ENCODE peak calls at places on chromosomes 5 and 9, in four cellular contexts. W, C, H and U are unnamed samples.

GRCh38 chr5:179250561-179251225 is 94.6 kb downstream of the ADAMTS2 start:
- DNase-seq in H (no peak), W (no peak), C (no peak), U (no peak)

GRCh38 chr9:21833090-21833801 is 30.8 kb downstream of the MTAP start:
- DNase-seq in C (no peak), H (no peak), W (no peak), U (no peak)

GRCh38 chr5:118956727-118957126 is 31.6 kb downstream of the DTWD2 start:
- DNase-seq in H (no peak), C (no peak), W (no peak), U (peak)

GRCh38 chr5:77211013-77211690 is 672 bp downstream of the PDE8B start:
- DNase-seq in H (no peak), C (peak), W (no peak), U (no peak)

GRCh38 chr5:34771076-34771475 is 67.9 kb upstream of the TTC23L start:
- DNase-seq in W (no peak), H (no peak), C (no peak), U (no peak)

GRCh38 chr5:150262502-150262901 is 27.1 kb downstream of the CAMK2A start:
- DNase-seq in C (no peak), H (no peak), W (no peak), U (no peak)

GRCh38 chr9:132945186-132946130 is 1.0 kb upstream of the TSC1 start:
- DNase-seq in W (no peak), H (no peak), C (no peak), U (no peak)

GRCh38 chr5:111223790-111224560 is at the start of gene CAMK4:
- DNase-seq in W (peak), H (peak), C (peak), U (no peak)

GRCh38 chr5:53479656-53480473 is 564 bp upstream of the FST start:
- DNase-seq in W (no peak), C (peak), H (no peak), U (no peak)

GRCh38 chr5:173486355-173486754 is 130.1 kb downstream of the BOD1 start:
- DNase-seq in W (no peak), H (no peak), C (peak), U (no peak)

GRCh38 chr5:58466939-58467338 is 7.1 kb upstream of the PLK2 start:
- DNase-seq in C (no peak), W (no peak), H (no peak), U (peak)

GRCh38 chr9:126395439-126396212 is 69.0 kb downstream of the MVB12B start:
- DNase-seq in H (no peak), W (no peak), C (peak), U (no peak)

GRCh38 chr9:69168709-69169217 is 5.3 kb upstream of the TJP2 start:
- DNase-seq in C (peak), H (peak), W (no peak), U (no peak)

GRCh38 chr5:9621379-9621903 is 8.7 kb downstream of the TAS2R1 start:
- DNase-seq in W (no peak), H (no peak), C (no peak), U (no peak)

GRCh38 chr5:133644000-133644865 is 31.9 kb upstream of the FSTL4 start:
- DNase-seq in C (no peak), W (no peak), H (no peak), U (no peak)

GRCh38 chr5:141703133-141703561 is 21.1 kb upstream of the ARAP3 start:
- DNase-seq in H (no peak), C (no peak), W (no peak), U (no peak)

GRCh38 chr5:113378486-113378885 is 56.3 kb downstream of the TSSK1B start:
- DNase-seq in C (no peak), H (no peak), W (no peak), U (no peak)

GRCh38 chr5:21642321-21642720 is 1210.8 kb downstream of the CDH12 start:
- DNase-seq in C (no peak), H (no peak), W (no peak), U (no peak)

GRCh38 chr5:137896560-137896959 is 7.3 kb downstream of the PKD2L2 start:
- DNase-seq in C (no peak), W (no peak), H (no peak), U (no peak)

GRCh38 chr5:137217599-137218200 is 281.4 kb downstream of the SPOCK1 start:
- DNase-seq in W (no peak), C (no peak), H (no peak), U (no peak)

GRCh38 chr5:43616535-43616934 is 13.6 kb downstream of the NNT start:
- DNase-seq in W (no peak), C (no peak), H (no peak), U (no peak)

GRCh38 chr5:1125030-1125357 is 13.1 kb upstream of the SLC12A7 start:
- DNase-seq in W (no peak), H (no peak), C (no peak), U (no peak)

GRCh38 chr9:126379661-126380365 is 53.2 kb downstream of the MVB12B start:
- DNase-seq in C (no peak), H (no peak), W (no peak), U (no peak)

GRCh38 chr5:144684899-144685298 is 514.2 kb downstream of the KCTD16 start:
- DNase-seq in H (no peak), W (no peak), C (no peak), U (no peak)

GRCh38 chr9:98159790-98160189 is 32.6 kb downstream of the CORO2A start:
- DNase-seq in C (no peak), H (no peak), W (no peak), U (no peak)

GRCh38 chr9:7117676-7118561 is 360.1 kb downstream of the KDM4C start:
- DNase-seq in C (no peak), W (no peak), H (no peak), U (no peak)

GRCh38 chr5:58629190-58630159 is 46.6 kb downstream of the RAB3C start:
- DNase-seq in W (no peak), H (no peak), C (no peak), U (no peak)

GRCh38 chr9:116941266-116941665 is 254.2 kb downstream of the TRIM32 start:
- DNase-seq in C (no peak), W (no peak), H (no peak), U (no peak)

GRCh38 chr5:177147239-177147638 is 13.7 kb downstream of the NSD1 start:
- DNase-seq in H (no peak), W (no peak), C (no peak), U (no peak)

GRCh38 chr5:115810776-115811175 is 5.7 kb downstream of the CDO1 start:
- DNase-seq in C (no peak), H (no peak), W (no peak), U (no peak)

GRCh38 chr9:132582786-132583583 is 579 bp downstream of the BARHL1 start:
- DNase-seq in C (no peak), W (no peak), H (no peak), U (no peak)

GRCh38 chr9:136107155-136107952 is 11.3 kb downstream of the TMEM250 start:
- DNase-seq in C (no peak), H (peak), W (no peak), U (no peak)

GRCh38 chr5:126755593-126755992 is 21.3 kb upstream of the LMNB1 start:
- DNase-seq in W (no peak), C (no peak), H (no peak), U (no peak)

GRCh38 chr9:70389642-70390266 is 24.7 kb downstream of the KLF9 start:
- DNase-seq in H (no peak), W (no peak), C (no peak), U (no peak)